ENCODE peak calls at places on chromosomes 16 and 17, in four cellular contexts. B, H, G and Y are unnamed samples.

GRCh38 chr17:45775148-45775547 is 9.0 kb upstream of the CRHR1 start:
- DNase-seq in B (no peak), H (no peak), G (no peak), Y (no peak)

GRCh38 chr17:79937435-79937870 is 98.2 kb upstream of the CBX4 start:
- DNase-seq in B (no peak), H (no peak), G (no peak), Y (no peak)

GRCh38 chr16:364091-364490 is 6.2 kb downstream of the MRPL28 start:
- DNase-seq in B (no peak), H (no peak), G (no peak), Y (no peak)

GRCh38 chr16:17334096-17334495 is 136.7 kb downstream of the XYLT1 start:
- DNase-seq in B (no peak), H (no peak), G (no peak), Y (no peak)

GRCh38 chr17:17067277-17067676 is 25.0 kb downstream of the MPRIP start:
- DNase-seq in B (peak), H (no peak), G (no peak), Y (no peak)

GRCh38 chr17:79789943-79790804 is 6.7 kb downstream of the CBX8 start:
- DNase-seq in B (peak), H (peak), G (no peak), Y (peak)

GRCh38 chr17:17896746-17897145 is 60.0 kb upstream of the SREBF1 start:
- DNase-seq in B (no peak), H (no peak), G (no peak), Y (no peak)

GRCh38 chr17:44794699-44795413 is 35.2 kb downstream of the GJC1 start:
- DNase-seq in B (peak), H (no peak), G (no peak), Y (no peak)

GRCh38 chr16:17404903-17405691 is 65.7 kb downstream of the XYLT1 start:
- DNase-seq in B (no peak), H (no peak), G (no peak), Y (no peak)

GRCh38 chr17:57114085-57114673 is 29.1 kb downstream of the AKAP1 start:
- DNase-seq in B (peak), H (peak), G (peak), Y (peak)

GRCh38 chr16:28846080-28846932 is at the start of gene TUFM:
- DNase-seq in B (peak), H (peak), G (peak), Y (peak)

GRCh38 chr17:66466933-66467367 is 164.5 kb downstream of the PRKCA start:
- DNase-seq in B (peak), H (peak), G (peak), Y (no peak)

GRCh38 chr17:8108972-8109668 is 9.2 kb downstream of the ALOXE3 start:
- DNase-seq in B (no peak), H (no peak), G (no peak), Y (peak)

GRCh38 chr16:53566568-53566967 is 63.6 kb upstream of the AKTIP start:
- DNase-seq in B (no peak), H (no peak), G (no peak), Y (no peak)

GRCh38 chr17:74453665-74454196 is 12.7 kb upstream of the CD300A start:
- DNase-seq in B (peak), H (peak), G (no peak), Y (peak)

GRCh38 chr17:21094298-21094704 is 32.5 kb upstream of the DHRS7B start:
- DNase-seq in B (peak), H (no peak), G (peak), Y (no peak)

GRCh38 chr16:12213180-12213579 is 236.6 kb downstream of the SNX29 start:
- DNase-seq in B (no peak), H (no peak), G (no peak), Y (no peak)

GRCh38 chr16:85968041-85968920 is 69.3 kb downstream of the IRF8 start:
- DNase-seq in B (no peak), H (no peak), G (no peak), Y (no peak)

GRCh38 chr17:76501018-76501826 is at the start of gene RHBDF2:
- DNase-seq in B (peak), H (peak), G (peak), Y (peak)

GRCh38 chr17:80519091-80519781 is 25.4 kb upstream of the RPTOR start:
- DNase-seq in B (no peak), H (no peak), G (no peak), Y (no peak)

GRCh38 chr17:66403846-66404597 is 101.6 kb downstream of the PRKCA start:
- DNase-seq in B (no peak), H (no peak), G (no peak), Y (no peak)

GRCh38 chr16:55478827-55479559 is at the start of gene MMP2:
- DNase-seq in B (no peak), H (no peak), G (no peak), Y (peak)

GRCh38 chr17:46733837-46734516 is 84.5 kb downstream of the WNT3 start:
- DNase-seq in B (no peak), H (no peak), G (no peak), Y (no peak)

DNA sequence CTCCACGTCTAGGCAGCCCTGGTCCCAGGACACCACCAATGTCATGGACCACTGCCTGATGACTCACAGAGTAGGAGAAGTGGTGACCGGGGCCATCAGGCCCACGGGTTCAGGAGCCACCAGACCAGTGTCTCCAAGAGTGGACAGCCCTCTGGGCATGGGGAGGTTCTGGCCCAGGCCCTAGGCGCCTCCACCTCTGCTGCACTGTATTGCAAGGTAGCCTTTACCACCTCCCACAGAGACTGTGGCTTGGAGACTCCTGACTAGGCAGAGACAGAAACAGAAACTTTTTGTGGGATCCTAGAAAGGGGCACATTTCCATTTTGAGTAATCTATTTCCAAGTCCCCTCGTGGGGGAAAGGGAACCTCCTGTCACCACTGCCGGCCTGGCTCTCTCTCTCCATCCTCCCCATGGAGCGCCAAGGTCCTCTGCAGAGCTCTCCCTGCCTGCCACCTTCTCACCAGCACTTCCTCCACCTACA is 2.9 kb downstream of the CDIP1 start:
- DNase-seq in B (no peak), H (no peak), G (no peak), Y (no peak)
- TF ChIP-seq HMGXB4 in B (no peak), H (no peak), G (no peak), Y (no peak)

GRCh38 chr17:35898283-35899070 is 18.3 kb upstream of the CCL5 start:
- DNase-seq in B (peak), H (no peak), G (no peak), Y (no peak)
- TF ChIP-seq USF2 in B (peak), H (peak), G (no peak), Y (no peak)

GRCh38 chr16:57485091-57485915 is 990 bp downstream of the DOK4 start:
- DNase-seq in B (no peak), H (peak), G (no peak), Y (no peak)
- TF ChIP-seq HMGXB4 in B (no peak), H (no peak), G (no peak), Y (no peak)

GRCh38 chr17:69500911-69501429 is 86.5 kb downstream of the MAP2K6 start:
- DNase-seq in B (no peak), H (no peak), G (no peak), Y (no peak)
- TF ChIP-seq USF2 in B (no peak), H (no peak), G (no peak), Y (no peak)

GRCh38 chr16:66832661-66833305 is 2.0 kb upstream of the NAE1 start:
- DNase-seq in B (no peak), H (no peak), G (no peak), Y (no peak)

GRCh38 chr16:66830422-66831404 is at the start of gene NAE1:
- DNase-seq in B (peak), H (peak), G (peak), Y (peak)

GRCh38 chr16:66834746-66835145 is 4.0 kb upstream of the NAE1 start:
- DNase-seq in B (no peak), H (no peak), G (no peak), Y (no peak)

DNA sequence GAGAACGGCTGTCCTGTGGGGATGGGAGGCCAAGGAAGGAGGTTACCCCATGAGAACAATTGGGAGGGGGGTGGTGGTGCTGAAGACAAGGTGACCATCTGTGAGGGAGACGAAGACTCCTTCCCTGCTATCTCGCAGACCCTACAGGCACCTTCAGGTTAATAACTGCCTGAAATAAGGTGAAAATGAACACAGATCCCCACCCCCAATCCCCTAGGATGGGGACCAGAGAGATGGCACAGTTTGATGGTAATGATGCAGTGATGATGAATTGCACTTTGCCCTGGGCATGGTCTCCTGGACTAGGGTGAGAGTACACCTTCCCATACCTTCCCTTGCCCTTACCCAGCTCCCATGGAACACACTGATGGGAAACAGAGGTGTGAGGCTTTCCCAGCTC is 1.4 kb upstream of the NAE1 start:
- DNase-seq in B (no peak), H (no peak), G (no peak), Y (no peak)
- TF ChIP-seq HMGXB4 in B (no peak), H (no peak), G (no peak), Y (no peak)

GRCh38 chr17:3621146-3621720 is 12.0 kb upstream of the TRPV1 start:
- DNase-seq in B (no peak), H (no peak), G (no peak), Y (no peak)
- TF ChIP-seq USF2 in B (no peak), H (no peak), G (no peak), Y (no peak)

GRCh38 chr16:90054554-90054953 is 22.6 kb downstream of the PRDM7 start:
- DNase-seq in B (no peak), H (no peak), G (no peak), Y (no peak)

GRCh38 chr16:90061437-90061836 is 15.7 kb downstream of the PRDM7 start:
- DNase-seq in B (no peak), H (no peak), G (peak), Y (no peak)

GRCh38 chr16:90057738-90058173 is 19.4 kb downstream of the PRDM7 start:
- DNase-seq in B (no peak), H (peak), G (peak), Y (no peak)
- TF ChIP-seq HMGXB4 in B (no peak), H (no peak), G (no peak), Y (no peak)